ENCODE peak calls at places on chromosomes 16 and 17, in four cellular contexts. R is stomach, I is sigmoid colon, S is spleen. N is an unnamed sample.

GRCh38 chr17:73519621-73520368 is 124.5 kb downstream of the SDK2 start:
- DNase-seq in I (no peak), R (no peak), S (peak), N (no peak)

GRCh38 chr16:77569406-77569805 is 134.6 kb upstream of the ADAMTS18 start:
- DNase-seq in S (no peak), R (no peak), I (no peak), N (no peak)

GRCh38 chr17:82870091-82870491 is 30.3 kb upstream of the ZNF750 start:
- DNase-seq in R (no peak), I (no peak), S (peak), N (no peak)

GRCh38 chr16:73916839-73917594 is 379.6 kb upstream of the PSMD7 start:
- DNase-seq in S (no peak), I (peak), R (no peak), N (no peak)

GRCh38 chr16:55009581-55009980 is 78.9 kb downstream of the IRX5 start:
- DNase-seq in R (no peak), I (no peak), S (no peak), N (no peak)

GRCh38 chr16:66058181-66058580 is 308.3 kb upstream of the CDH5 start:
- DNase-seq in S (no peak), R (no peak), I (no peak), N (no peak)

GRCh38 chr17:53516643-53517042 is 306.1 kb upstream of the KIF2B start:
- DNase-seq in R (no peak), S (no peak), I (no peak), N (no peak)

GRCh38 chr17:9446528-9446927 is 129.1 kb downstream of the STX8 start:
- DNase-seq in I (no peak), R (no peak), S (no peak), N (no peak)

GRCh38 chr16:16127469-16128116 is 95.7 kb downstream of the ABCC6 start:
- DNase-seq in I (peak), R (peak), S (peak), N (peak)

GRCh38 chr17:32161506-32162365 is 19.4 kb downstream of the RHOT1 start:
- DNase-seq in R (no peak), S (no peak), I (no peak), N (no peak)

GRCh38 chr16:84327926-84328505 is 33.3 kb downstream of the WFDC1 start:
- DNase-seq in R (no peak), I (peak), S (no peak), N (no peak)

GRCh38 chr17:44279586-44280344 is 11.8 kb upstream of the SLC4A1 start:
- DNase-seq in I (peak), R (peak), S (peak), N (peak)

GRCh38 chr17:69147460-69147859 is 5.8 kb upstream of the ABCA6 start:
- DNase-seq in R (no peak), I (no peak), S (no peak), N (no peak)

GRCh38 chr16:75621170-75621477 is 2.0 kb downstream of the ADAT1 start:
- DNase-seq in I (no peak), R (no peak), S (no peak), N (no peak)

GRCh38 chr17:21001111-21001812 is 41.5 kb downstream of the USP22 start:
- DNase-seq in R (no peak), S (peak), I (no peak), N (no peak)

GRCh38 chr17:1078831-1079561 is 82.1 kb downstream of the TIMM22 start:
- DNase-seq in I (no peak), R (no peak), S (no peak), N (no peak)

GRCh38 chr17:78239489-78239931 is 8.1 kb downstream of the TMEM235 start:
- DNase-seq in R (no peak), I (no peak), S (peak), N (peak)

GRCh38 chr16:4656221-4656620 is 31.6 kb downstream of the MGRN1 start:
- DNase-seq in R (no peak), S (no peak), I (no peak), N (no peak)
- TF ChIP-seq POLR2AphosphoS5 in R (no peak), S (no peak), I (no peak), N (no peak)

DNA sequence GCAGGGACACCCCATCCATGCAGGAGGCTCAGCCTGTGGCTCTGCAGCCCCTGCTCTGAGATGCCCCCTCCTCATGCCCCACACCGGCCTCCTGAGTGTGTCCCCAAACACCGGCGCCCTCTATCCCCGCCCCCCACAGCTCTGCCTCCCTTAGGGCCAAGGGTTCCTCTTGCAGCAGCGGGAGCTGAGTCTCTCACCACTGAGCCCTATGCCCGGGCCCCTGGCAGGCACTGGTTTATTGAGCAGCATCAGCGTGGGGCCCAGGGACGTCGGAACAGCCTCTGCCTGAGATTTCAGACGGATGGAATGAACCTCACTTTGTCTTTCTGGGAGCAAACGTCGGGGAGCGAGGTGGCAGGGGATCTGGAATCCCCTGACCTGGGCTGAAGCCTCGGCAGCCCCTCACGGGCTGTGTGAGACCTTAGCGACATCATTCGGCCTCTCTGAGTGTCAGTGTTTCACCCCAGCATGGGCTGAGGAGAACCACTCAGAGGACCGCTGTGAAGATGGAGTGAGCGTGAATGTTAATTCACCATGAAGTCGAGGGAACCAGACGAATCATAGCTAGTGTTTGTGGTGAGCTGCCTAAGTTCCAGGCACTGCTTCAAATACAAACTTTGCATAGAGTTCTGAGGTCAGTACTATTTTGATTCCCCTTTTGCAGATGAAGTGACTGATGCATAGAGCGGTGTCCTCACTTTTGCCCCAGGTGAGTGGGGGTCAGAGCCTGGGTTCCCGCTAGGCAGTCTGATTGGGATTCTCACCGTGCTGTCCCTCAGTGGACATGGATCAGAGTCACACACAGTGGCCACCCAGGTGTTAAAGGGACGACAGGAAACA is 5.3 kb upstream of the C16orf74 start:
- DNase-seq in R (no peak), S (peak), I (no peak), N (peak)
- H3K4me3 ChIP-seq in R (no peak), S (no peak), I (no peak), N (no peak)

DNA sequence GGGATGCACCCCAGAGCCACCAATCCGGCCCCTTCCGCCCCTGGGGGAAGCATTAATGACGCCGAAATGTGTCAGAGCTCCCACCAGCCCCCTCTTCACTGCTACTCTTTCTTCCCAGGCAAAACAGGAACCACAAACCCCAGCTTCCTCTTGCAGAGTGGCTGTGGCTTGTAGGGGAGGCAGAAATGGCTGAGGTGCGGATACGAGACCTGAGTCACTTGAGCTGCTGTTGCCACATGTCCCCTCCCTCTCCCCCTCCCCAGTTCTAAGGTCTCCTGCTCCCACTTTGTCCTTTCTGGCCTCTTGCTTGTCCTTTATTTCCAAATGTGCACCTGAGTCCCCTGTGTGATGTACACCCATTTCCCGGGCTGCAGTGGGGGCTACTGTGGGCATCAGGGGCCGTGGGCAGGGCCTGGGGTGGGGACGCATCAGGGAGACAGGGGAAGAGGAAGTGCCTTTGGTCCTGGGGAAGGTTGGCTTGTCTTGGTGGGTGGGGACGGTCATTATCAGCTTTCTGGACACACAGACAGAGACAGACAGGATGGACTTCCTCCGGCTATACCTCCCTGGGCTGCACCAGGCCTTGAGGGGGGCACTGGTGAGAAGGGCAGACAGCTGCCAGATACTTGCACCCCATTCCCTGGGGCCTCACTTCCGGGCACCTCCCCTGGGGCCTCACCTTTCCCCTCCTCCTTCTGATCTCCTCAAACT is at the start of gene APOBR:
- DNase-seq in I (no peak), S (peak), R (peak), N (peak)
- TF ChIP-seq POLR2AphosphoS5 in I (no peak), S (peak), R (peak), N (peak)

GRCh38 chr17:67434061-67434525 is 57.0 kb downstream of the PITPNC1 start:
- DNase-seq in I (no peak), R (peak), S (peak), N (peak)
- H3K4me3 ChIP-seq in I (no peak), R (no peak), S (no peak), N (no peak)